ENCODE peak calls at places on chromosome 2, in six cellular contexts. One of them, this sample, is unnamed. For H3K4me1, the result is how much of the 10 kb centered on the place peaks cover.

GRCh38 chr2:215969131-215969841 is 44.1 kb downstream of the MREG start:
- DNase-seq in adrenal gland: no peak
- DNase-seq in K562: no peak
- DNase-seq in spleen: no peak
- DNase-seq in tibial nerve: no peak
- DNase-seq in H1: no peak
- DNase-seq in this sample: no peak

GRCh38 chr2:198004921-198005829 is 200.8 kb downstream of the PLCL1 start:
- DNase-seq in adrenal gland: no peak
- DNase-seq in K562: no peak
- DNase-seq in spleen: no peak
- DNase-seq in tibial nerve: no peak
- DNase-seq in H1: no peak
- DNase-seq in this sample: no peak

GRCh38 chr2:204505946-204506345 is 39.3 kb upstream of the PARD3B start:
- DNase-seq in adrenal gland: no peak
- DNase-seq in K562: no peak
- DNase-seq in spleen: no peak
- DNase-seq in tibial nerve: no peak
- DNase-seq in H1: no peak
- DNase-seq in this sample: no peak

GRCh38 chr2:224780096-224780495 is 63.9 kb upstream of the CCDC195 start:
- DNase-seq in adrenal gland: no peak
- DNase-seq in K562: no peak
- DNase-seq in spleen: no peak
- DNase-seq in tibial nerve: no peak
- DNase-seq in H1: no peak
- DNase-seq in this sample: no peak

GRCh38 chr2:152247337-152247695 is 71.8 kb upstream of the STAM2 start:
- DNase-seq in adrenal gland: no peak
- DNase-seq in K562: no peak
- DNase-seq in spleen: no peak
- DNase-seq in tibial nerve: no peak
- DNase-seq in H1: no peak
- DNase-seq in this sample: no peak

GRCh38 chr2:19504400-19505198 is 146.2 kb upstream of the OSR1 start:
- DNase-seq in adrenal gland: no peak
- DNase-seq in K562: no peak
- DNase-seq in spleen: no peak
- DNase-seq in tibial nerve: no peak
- DNase-seq in H1: no peak
- DNase-seq in this sample: no peak

GRCh38 chr2:1731963-1732768 is 12.1 kb downstream of the PXDN start:
- DNase-seq in adrenal gland: peak
- DNase-seq in K562: no peak
- DNase-seq in spleen: no peak
- DNase-seq in tibial nerve: peak
- DNase-seq in H1: no peak
- DNase-seq in this sample: no peak

GRCh38 chr2:223805008-223805407 is 32.4 kb downstream of the AP1S3 start:
- DNase-seq in adrenal gland: no peak
- DNase-seq in K562: no peak
- DNase-seq in spleen: no peak
- DNase-seq in tibial nerve: no peak
- DNase-seq in H1: no peak
- DNase-seq in this sample: no peak

GRCh38 chr2:100548771-100549170 is 14.0 kb upstream of the PDCL3 start:
- DNase-seq in adrenal gland: no peak
- DNase-seq in K562: no peak
- DNase-seq in spleen: no peak
- DNase-seq in tibial nerve: no peak
- DNase-seq in H1: no peak
- DNase-seq in this sample: no peak

GRCh38 chr2:138019289-138019688 is 55.0 kb downstream of the HNMT start:
- DNase-seq in adrenal gland: no peak
- DNase-seq in K562: no peak
- DNase-seq in spleen: no peak
- DNase-seq in tibial nerve: no peak
- DNase-seq in H1: no peak
- DNase-seq in this sample: no peak

GRCh38 chr2:97728091-97728596 is 14.8 kb downstream of the ZAP70 start:
- DNase-seq in adrenal gland: no peak
- DNase-seq in K562: no peak
- DNase-seq in spleen: peak
- DNase-seq in tibial nerve: no peak
- DNase-seq in H1: no peak
- DNase-seq in this sample: peak

GRCh38 chr2:236731767-236732580 is 162.3 kb downstream of the ACKR3 start:
- DNase-seq in adrenal gland: no peak
- DNase-seq in K562: no peak
- DNase-seq in spleen: no peak
- DNase-seq in tibial nerve: peak
- DNase-seq in H1: no peak
- DNase-seq in this sample: peak

GRCh38 chr2:146532748-146533147 is 1312.1 kb upstream of the ACVR2A start:
- DNase-seq in adrenal gland: no peak
- DNase-seq in K562: no peak
- DNase-seq in spleen: no peak
- DNase-seq in tibial nerve: no peak
- DNase-seq in H1: no peak
- DNase-seq in this sample: no peak

GRCh38 chr2:23603156-23603555 is 218.2 kb downstream of the KLHL29 start:
- DNase-seq in adrenal gland: no peak
- DNase-seq in K562: no peak
- DNase-seq in spleen: no peak
- DNase-seq in tibial nerve: no peak
- DNase-seq in H1: no peak
- DNase-seq in this sample: no peak

GRCh38 chr2:56009758-56010534 is 86.4 kb upstream of the EFEMP1 start:
- DNase-seq in adrenal gland: no peak
- DNase-seq in K562: no peak
- DNase-seq in spleen: no peak
- DNase-seq in tibial nerve: no peak
- DNase-seq in H1: no peak
- DNase-seq in this sample: no peak

GRCh38 chr2:240878341-240878936 is 9.8 kb downstream of the AGXT start:
- DNase-seq in adrenal gland: no peak
- DNase-seq in K562: no peak
- DNase-seq in spleen: peak
- DNase-seq in tibial nerve: no peak
- DNase-seq in H1: no peak
- DNase-seq in this sample: no peak

GRCh38 chr2:15747698-15748471 is 156.2 kb downstream of the DDX1 start:
- DNase-seq in adrenal gland: no peak
- DNase-seq in K562: no peak
- DNase-seq in spleen: no peak
- DNase-seq in tibial nerve: no peak
- DNase-seq in H1: peak
- DNase-seq in this sample: no peak

GRCh38 chr2:6822394-6822793 is 43.3 kb downstream of the CMPK2 start:
- DNase-seq in adrenal gland: no peak
- DNase-seq in K562: no peak
- DNase-seq in spleen: no peak
- DNase-seq in tibial nerve: no peak
- DNase-seq in H1: no peak
- DNase-seq in this sample: no peak

GRCh38 chr2:27798948-27799645 is 27.6 kb downstream of the MRPL33 start:
- DNase-seq in adrenal gland: no peak
- DNase-seq in K562: peak
- DNase-seq in spleen: no peak
- DNase-seq in tibial nerve: peak
- DNase-seq in H1: peak
- DNase-seq in this sample: peak

GRCh38 chr2:39227628-39228412 is 15.9 kb downstream of the CDKL4 start:
- DNase-seq in adrenal gland: peak
- DNase-seq in K562: peak
- DNase-seq in spleen: peak
- DNase-seq in tibial nerve: peak
- DNase-seq in H1: no peak
- DNase-seq in this sample: peak

GRCh38 chr2:49978341-49978740 is 824.0 kb upstream of the FSHR start:
- DNase-seq in adrenal gland: no peak
- DNase-seq in K562: no peak
- DNase-seq in spleen: no peak
- DNase-seq in tibial nerve: no peak
- DNase-seq in H1: no peak
- DNase-seq in this sample: no peak

GRCh38 chr2:131092409-131093065 is 723 bp downstream of the FAM168B start:
- DNase-seq in adrenal gland: no peak
- DNase-seq in K562: no peak
- DNase-seq in spleen: no peak
- DNase-seq in tibial nerve: no peak
- DNase-seq in H1: no peak
- DNase-seq in this sample: no peak

GRCh38 chr2:171523969-171524401 is 1.7 kb downstream of the CYBRD1 start:
- DNase-seq in adrenal gland: no peak
- DNase-seq in K562: no peak
- DNase-seq in spleen: no peak
- DNase-seq in tibial nerve: peak
- DNase-seq in H1: no peak
- DNase-seq in this sample: peak

GRCh38 chr2:148963461-148963860 is 75.0 kb upstream of the LYPD6B start:
- DNase-seq in adrenal gland: no peak
- DNase-seq in K562: no peak
- DNase-seq in spleen: no peak
- DNase-seq in tibial nerve: no peak
- DNase-seq in H1: no peak
- DNase-seq in this sample: no peak
- TF ChIP-seq POLR2A in adrenal gland: no peak
- TF ChIP-seq POLR2A in K562: no peak
- TF ChIP-seq POLR2A in spleen: no peak
- TF ChIP-seq POLR2A in tibial nerve: no peak
- TF ChIP-seq POLR2A in H1: no peak
- TF ChIP-seq POLR2A in this sample: no peak

DNA sequence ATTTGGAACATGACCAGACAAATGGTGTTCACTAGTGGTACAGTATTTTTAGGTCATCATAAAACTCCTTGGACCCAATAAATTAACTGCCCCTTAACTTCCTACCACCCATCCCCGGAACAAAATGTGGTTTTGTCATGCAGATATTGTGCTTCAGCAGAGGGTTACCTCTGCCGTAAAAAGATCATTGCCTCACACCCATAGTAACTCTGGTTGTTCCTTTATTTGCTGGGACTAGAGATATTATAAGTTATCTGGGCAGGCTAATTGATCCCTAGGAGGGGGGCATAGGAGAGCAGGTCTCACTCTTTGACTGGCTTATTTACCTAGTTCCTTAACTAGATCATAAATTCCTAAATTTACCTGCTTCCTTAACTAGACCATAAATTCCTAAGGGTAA is 1343.9 kb upstream of the CHAC2 start:
- DNase-seq in adrenal gland: no peak
- DNase-seq in K562: no peak
- DNase-seq in spleen: no peak
- DNase-seq in tibial nerve: no peak
- DNase-seq in H1: no peak
- DNase-seq in this sample: no peak
- TF ChIP-seq CTCF in adrenal gland: no peak
- TF ChIP-seq CTCF in K562: no peak
- TF ChIP-seq CTCF in spleen: no peak
- TF ChIP-seq CTCF in tibial nerve: no peak
- TF ChIP-seq CTCF in H1: no peak
- TF ChIP-seq CTCF in this sample: no peak

GRCh38 chr2:48113767-48114166 is 207.5 kb upstream of the FBXO11 start:
- DNase-seq in adrenal gland: no peak
- DNase-seq in K562: no peak
- DNase-seq in spleen: no peak
- DNase-seq in tibial nerve: no peak
- DNase-seq in H1: no peak
- DNase-seq in this sample: no peak
- H3K4me1 ChIP-seq in adrenal gland: under half
- H3K4me1 ChIP-seq in K562: under half
- H3K4me1 ChIP-seq in spleen: under half
- H3K4me1 ChIP-seq in tibial nerve: under half
- H3K4me1 ChIP-seq in H1: under half
- H3K4me1 ChIP-seq in this sample: under half

DNA sequence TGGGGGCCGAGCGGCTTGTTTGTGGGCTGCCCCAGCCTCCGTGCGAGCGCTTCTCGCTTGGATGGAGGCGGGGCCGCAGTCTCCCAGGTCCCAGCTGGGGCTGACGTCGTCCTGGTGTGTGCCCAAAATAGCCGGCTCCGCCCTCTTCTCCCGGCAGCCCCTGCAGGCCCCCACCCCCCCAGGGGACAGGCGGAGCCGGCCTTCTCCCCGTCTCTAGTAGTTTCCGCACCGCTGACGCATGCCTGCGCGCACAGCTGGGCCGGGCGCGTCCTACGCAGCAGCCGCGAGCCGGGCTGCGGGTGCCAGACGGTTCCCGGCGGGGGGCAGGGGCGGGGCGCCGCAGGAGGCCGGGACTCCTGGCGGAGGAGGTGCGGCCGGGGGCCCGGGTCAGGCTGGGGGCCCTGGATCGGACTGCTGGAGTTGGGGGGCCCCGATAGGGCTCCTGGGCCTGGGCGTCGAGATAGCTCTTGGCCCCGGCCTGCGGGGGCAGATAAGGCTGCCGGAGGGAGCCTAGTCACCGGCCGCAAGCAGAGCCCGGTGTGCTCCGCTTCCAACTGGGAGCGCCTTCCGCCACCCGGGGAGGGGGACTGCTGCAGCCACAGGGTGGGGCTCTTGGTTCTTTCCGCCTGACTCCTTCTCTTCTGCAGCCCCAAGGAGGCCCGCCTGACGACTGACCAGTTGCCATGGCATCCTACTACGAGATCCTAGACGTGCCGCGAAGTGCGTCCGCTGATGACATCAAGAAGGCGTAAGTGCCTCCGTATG is at the start of gene DNAJB2:
- DNase-seq in adrenal gland: peak
- DNase-seq in K562: peak
- DNase-seq in spleen: peak
- DNase-seq in tibial nerve: peak
- DNase-seq in H1: peak
- DNase-seq in this sample: peak
- TF ChIP-seq POLR2A in adrenal gland: peak
- TF ChIP-seq POLR2A in K562: no peak
- TF ChIP-seq POLR2A in spleen: peak
- TF ChIP-seq POLR2A in tibial nerve: peak
- TF ChIP-seq POLR2A in H1: peak
- TF ChIP-seq POLR2A in this sample: peak

DNA sequence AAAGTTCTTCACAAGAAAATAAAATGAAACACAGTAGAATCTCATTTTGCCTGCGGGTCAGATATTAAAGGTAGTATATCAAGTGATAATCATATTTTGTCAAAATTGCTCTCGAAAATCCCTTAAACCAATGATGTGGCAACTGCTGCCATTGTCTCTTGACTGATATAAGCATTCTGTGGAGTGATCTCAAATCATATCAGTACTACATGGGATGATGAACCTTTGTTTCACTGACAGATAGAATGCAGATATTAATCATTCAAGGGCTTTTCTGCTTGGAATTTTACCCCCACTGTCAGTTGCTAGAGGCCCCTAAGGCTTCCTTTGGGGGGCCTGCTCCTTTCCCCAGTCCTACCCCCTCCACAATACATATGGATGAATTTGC is 31.3 kb upstream of the MALL start:
- DNase-seq in adrenal gland: no peak
- DNase-seq in K562: no peak
- DNase-seq in spleen: no peak
- DNase-seq in tibial nerve: no peak
- DNase-seq in H1: no peak
- DNase-seq in this sample: no peak
- TF ChIP-seq CTCF in adrenal gland: no peak
- TF ChIP-seq CTCF in K562: no peak
- TF ChIP-seq CTCF in spleen: no peak
- TF ChIP-seq CTCF in tibial nerve: no peak
- TF ChIP-seq CTCF in H1: no peak
- TF ChIP-seq CTCF in this sample: no peak

GRCh38 chr2:205545971-205546370 is 136.3 kb upstream of the NRP2 start:
- DNase-seq in adrenal gland: no peak
- DNase-seq in K562: no peak
- DNase-seq in spleen: no peak
- DNase-seq in tibial nerve: no peak
- DNase-seq in H1: no peak
- DNase-seq in this sample: no peak
- H3K4me1 ChIP-seq in adrenal gland: under half
- H3K4me1 ChIP-seq in K562: under half
- H3K4me1 ChIP-seq in spleen: under half
- H3K4me1 ChIP-seq in tibial nerve: under half
- H3K4me1 ChIP-seq in H1: under half
- H3K4me1 ChIP-seq in this sample: under half

This sample was measured in breast epithelium.